ENCODE peak calls at places on chromosomes 11 and 22, in nine cellular contexts. One of them, this sample, is unnamed.
A peak's percentile ranks its signal among the peaks of the same experiment; 100 is the strongest.

GRCh38 chr11:102046841-102047240 is 396 bp upstream of the CFAP300 start:
- DNase-seq in HCT116: no peak
- DNase-seq in GM23338: no peak
- DNase-seq in GM23248: peak; percentile 75
- DNase-seq in SK-N-SH: no peak
- DNase-seq in neural progenitor cell: no peak
- DNase-seq in MM.1S: no peak
- DNase-seq in OCI-LY7: no peak
- DNase-seq in PC-3: no peak
- DNase-seq in this sample: no peak

GRCh38 chr22:19825016-19825339 is 29.7 kb downstream of the GNB1L start:
- DNase-seq in MM.1S: no peak
- DNase-seq in GM23338: no peak
- DNase-seq in PC-3: no peak
- DNase-seq in SK-N-SH: no peak
- DNase-seq in HCT116: no peak
- DNase-seq in OCI-LY7: no peak
- DNase-seq in GM23248: no peak
- DNase-seq in neural progenitor cell: no peak
- DNase-seq in this sample: peak; percentile 2

GRCh38 chr22:28116261-28116673 is 197.2 kb upstream of the PITPNB start:
- DNase-seq in MM.1S: no peak
- DNase-seq in HCT116: no peak
- DNase-seq in GM23248: peak; percentile 97
- DNase-seq in PC-3: peak; percentile 61
- DNase-seq in GM23338: peak; percentile 27
- DNase-seq in OCI-LY7: no peak
- DNase-seq in SK-N-SH: no peak
- DNase-seq in neural progenitor cell: no peak
- DNase-seq in this sample: peak; percentile 34

GRCh38 chr11:133078591-133079179 is 453.6 kb downstream of the OPCML start:
- DNase-seq in HCT116: no peak
- DNase-seq in SK-N-SH: peak; percentile 70
- DNase-seq in PC-3: peak; percentile 64
- DNase-seq in GM23248: peak; percentile 71
- DNase-seq in OCI-LY7: peak; percentile 43
- DNase-seq in GM23338: peak; percentile 86
- DNase-seq in MM.1S: peak; percentile 61
- DNase-seq in neural progenitor cell: peak; percentile 78
- DNase-seq in this sample: peak; percentile 76

GRCh38 chr22:31603574-31603973 is 58.4 kb downstream of the PISD start:
- DNase-seq in PC-3: no peak
- DNase-seq in MM.1S: no peak
- DNase-seq in neural progenitor cell: no peak
- DNase-seq in GM23338: no peak
- DNase-seq in OCI-LY7: no peak
- DNase-seq in SK-N-SH: no peak
- DNase-seq in HCT116: no peak
- DNase-seq in GM23248: no peak
- DNase-seq in this sample: peak; percentile 2

GRCh38 chr11:26805001-26805400 is 83.1 kb upstream of the SLC5A12 start:
- DNase-seq in HCT116: no peak
- DNase-seq in OCI-LY7: no peak
- DNase-seq in GM23248: no peak
- DNase-seq in MM.1S: no peak
- DNase-seq in PC-3: no peak
- DNase-seq in SK-N-SH: no peak
- DNase-seq in GM23338: peak; percentile 26
- DNase-seq in neural progenitor cell: no peak
- DNase-seq in this sample: no peak

GRCh38 chr11:1747753-1748466 is 2.5 kb downstream of the IFITM10 start:
- DNase-seq in PC-3: no peak
- DNase-seq in GM23338: no peak
- DNase-seq in HCT116: no peak
- DNase-seq in SK-N-SH: peak; percentile 59
- DNase-seq in GM23248: peak; percentile 59
- DNase-seq in neural progenitor cell: no peak
- DNase-seq in MM.1S: no peak
- DNase-seq in OCI-LY7: no peak
- DNase-seq in this sample: no peak

GRCh38 chr22:29610780-29611179 is 7.3 kb downstream of the NF2 start:
- DNase-seq in PC-3: no peak
- DNase-seq in OCI-LY7: no peak
- DNase-seq in neural progenitor cell: no peak
- DNase-seq in SK-N-SH: no peak
- DNase-seq in HCT116: no peak
- DNase-seq in GM23248: no peak
- DNase-seq in MM.1S: no peak
- DNase-seq in GM23338: no peak
- DNase-seq in this sample: no peak

GRCh38 chr11:102733232-102733875 is 8.6 kb upstream of the MMP8 start:
- DNase-seq in SK-N-SH: peak; percentile 49
- DNase-seq in GM23338: peak; percentile 85
- DNase-seq in OCI-LY7: peak; percentile 56
- DNase-seq in PC-3: peak; percentile 91
- DNase-seq in GM23248: peak; percentile 65
- DNase-seq in MM.1S: peak; percentile 61
- DNase-seq in HCT116: peak; percentile 57
- DNase-seq in neural progenitor cell: peak; percentile 83
- DNase-seq in this sample: peak; percentile 83

GRCh38 chr11:128598755-128599154 is 11.4 kb upstream of the ETS1 start:
- DNase-seq in HCT116: no peak
- DNase-seq in PC-3: no peak
- DNase-seq in SK-N-SH: no peak
- DNase-seq in GM23248: no peak
- DNase-seq in neural progenitor cell: no peak
- DNase-seq in GM23338: no peak
- DNase-seq in MM.1S: no peak
- DNase-seq in OCI-LY7: no peak
- DNase-seq in this sample: no peak

GRCh38 chr11:129694966-129695365 is 120.7 kb upstream of the TMEM45B start:
- DNase-seq in GM23338: no peak
- DNase-seq in GM23248: peak; percentile 28
- DNase-seq in HCT116: no peak
- DNase-seq in SK-N-SH: no peak
- DNase-seq in PC-3: peak; percentile 20
- DNase-seq in OCI-LY7: no peak
- DNase-seq in neural progenitor cell: no peak
- DNase-seq in MM.1S: no peak
- DNase-seq in this sample: no peak

GRCh38 chr22:27107005-27107404 is 449.6 kb downstream of the MIAT start:
- DNase-seq in neural progenitor cell: no peak
- DNase-seq in OCI-LY7: no peak
- DNase-seq in GM23248: no peak
- DNase-seq in MM.1S: no peak
- DNase-seq in SK-N-SH: no peak
- DNase-seq in GM23338: no peak
- DNase-seq in HCT116: no peak
- DNase-seq in PC-3: no peak
- DNase-seq in this sample: no peak

GRCh38 chr11:60168306-60168705 is 14.6 kb downstream of the MS4A6A start:
- DNase-seq in OCI-LY7: no peak
- DNase-seq in GM23248: no peak
- DNase-seq in GM23338: no peak
- DNase-seq in MM.1S: no peak
- DNase-seq in SK-N-SH: no peak
- DNase-seq in PC-3: peak; percentile 69
- DNase-seq in HCT116: no peak
- DNase-seq in neural progenitor cell: no peak
- DNase-seq in this sample: no peak

GRCh38 chr11:88206746-88207145 is 31.5 kb upstream of the RAB38 start:
- DNase-seq in GM23248: peak; percentile 52
- DNase-seq in SK-N-SH: no peak
- DNase-seq in HCT116: no peak
- DNase-seq in OCI-LY7: no peak
- DNase-seq in GM23338: no peak
- DNase-seq in MM.1S: no peak
- DNase-seq in neural progenitor cell: no peak
- DNase-seq in PC-3: peak; percentile 25
- DNase-seq in this sample: no peak

DNA sequence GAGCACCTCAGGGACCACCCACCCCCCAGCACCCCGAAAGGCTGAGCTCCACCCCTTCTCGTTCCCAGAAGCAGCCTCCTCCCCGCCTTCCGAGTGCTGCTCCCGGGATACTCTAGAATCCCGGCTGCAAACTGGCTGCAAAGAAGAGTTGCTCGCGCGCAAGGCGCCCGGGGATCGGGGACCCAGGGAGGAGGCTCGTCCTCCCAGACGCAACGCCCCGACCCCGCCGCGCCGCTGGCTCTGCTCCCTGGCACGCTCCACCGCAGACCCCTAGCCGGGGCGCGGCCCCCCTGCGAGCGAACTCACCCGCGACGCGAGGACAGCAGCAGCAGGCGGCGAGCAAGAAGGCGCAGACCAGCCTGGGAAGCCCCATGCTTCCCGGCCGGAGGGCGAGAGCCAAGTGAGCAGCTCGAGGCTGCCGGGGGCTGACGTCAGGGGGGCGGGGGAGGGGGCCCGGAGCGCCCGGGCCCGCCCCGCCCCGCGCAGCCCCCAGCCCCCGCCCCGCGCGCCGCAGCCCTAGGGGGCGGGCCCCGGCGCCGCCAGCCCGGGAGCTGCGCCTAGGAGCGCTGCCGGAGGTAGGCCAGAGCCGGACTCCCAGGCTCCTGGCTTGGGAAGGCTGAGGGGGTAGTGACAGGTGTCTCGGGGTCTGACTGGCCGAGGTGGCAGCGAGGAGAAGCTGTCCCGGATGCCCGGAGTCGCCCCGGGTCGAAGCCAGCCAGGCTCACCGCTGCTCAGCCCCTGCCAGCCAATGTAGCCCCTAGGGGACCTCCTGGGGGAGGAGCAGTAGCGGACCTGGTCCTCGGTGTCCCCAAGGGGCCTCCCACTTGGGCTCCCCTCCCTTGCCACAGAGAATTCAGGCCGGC is at the start of gene MCAM:
- DNase-seq in PC-3: peak; percentile 53
- DNase-seq in GM23248: peak; percentile 56
- DNase-seq in SK-N-SH: peak; percentile 87
- DNase-seq in OCI-LY7: no peak
- DNase-seq in HCT116: no peak
- DNase-seq in MM.1S: no peak
- DNase-seq in neural progenitor cell: peak; percentile 81
- DNase-seq in GM23338: peak; percentile 66
- DNase-seq in this sample: peak; percentile 65
- H2AFZ ChIP-seq in PC-3: peak within 1 kb of the TSS; percentile 71
- H2AFZ ChIP-seq in GM23248: peak within 1 kb of the TSS; percentile 59
- H2AFZ ChIP-seq in SK-N-SH: peak within 1 kb of the TSS; percentile 72
- H2AFZ ChIP-seq in OCI-LY7: no peak within 1 kb of the TSS
- H2AFZ ChIP-seq in HCT116: peak within 1 kb of the TSS; percentile 82
- H2AFZ ChIP-seq in MM.1S: peak within 1 kb of the TSS; percentile 93
- H2AFZ ChIP-seq in neural progenitor cell: peak within 1 kb of the TSS; percentile 94
- H2AFZ ChIP-seq in GM23338: peak within 1 kb of the TSS; percentile 72
- H2AFZ ChIP-seq in this sample: peak within 1 kb of the TSS; percentile 52

GRCh38 chr11:43639224-43639623 is 41.3 kb upstream of the HSD17B12 start:
- DNase-seq in HCT116: no peak
- DNase-seq in PC-3: no peak
- DNase-seq in GM23248: no peak
- DNase-seq in neural progenitor cell: no peak
- DNase-seq in GM23338: no peak
- DNase-seq in OCI-LY7: no peak
- DNase-seq in SK-N-SH: no peak
- DNase-seq in MM.1S: no peak
- DNase-seq in this sample: no peak
- H3K27ac ChIP-seq in HCT116: no peak overlapping the region
- H3K27ac ChIP-seq in PC-3: no peak overlapping the region
- H3K27ac ChIP-seq in GM23248: no peak overlapping the region
- H3K27ac ChIP-seq in neural progenitor cell: no peak overlapping the region
- H3K27ac ChIP-seq in GM23338: no peak overlapping the region
- H3K27ac ChIP-seq in OCI-LY7: no peak overlapping the region
- H3K27ac ChIP-seq in SK-N-SH: no peak overlapping the region
- H3K27ac ChIP-seq in MM.1S: no peak overlapping the region
- H3K27ac ChIP-seq in this sample: no peak overlapping the region

GRCh38 chr11:30585067-30585891 is 874 bp downstream of the MPPED2 start:
- DNase-seq in GM23248: peak; percentile 13
- DNase-seq in GM23338: peak; percentile 72
- DNase-seq in MM.1S: peak; percentile 42
- DNase-seq in PC-3: no peak
- DNase-seq in neural progenitor cell: peak; percentile 63
- DNase-seq in SK-N-SH: peak; percentile 79
- DNase-seq in OCI-LY7: no peak
- DNase-seq in HCT116: no peak
- DNase-seq in this sample: peak; percentile 49
- TF ChIP-seq EZH2phosphoT487 in GM23248: peak; percentile 39
- TF ChIP-seq EZH2phosphoT487 in GM23338: no peak
- TF ChIP-seq EZH2phosphoT487 in MM.1S: no peak
- TF ChIP-seq EZH2phosphoT487 in PC-3: no peak
- TF ChIP-seq EZH2phosphoT487 in neural progenitor cell: peak; percentile 11
- TF ChIP-seq EZH2phosphoT487 in SK-N-SH: peak; percentile 52
- TF ChIP-seq EZH2phosphoT487 in OCI-LY7: no peak
- TF ChIP-seq EZH2phosphoT487 in HCT116: no peak
- TF ChIP-seq EZH2phosphoT487 in this sample: no peak

GRCh38 chr11:111942826-111943225 is 5.7 kb downstream of the DIXDC1 start:
- DNase-seq in GM23248: peak; percentile 97
- DNase-seq in neural progenitor cell: no peak
- DNase-seq in HCT116: no peak
- DNase-seq in GM23338: no peak
- DNase-seq in PC-3: no peak
- DNase-seq in SK-N-SH: no peak
- DNase-seq in MM.1S: no peak
- DNase-seq in OCI-LY7: no peak
- DNase-seq in this sample: no peak

GRCh38 chr11:111939836-111940604 is 2.9 kb downstream of the DIXDC1 start:
- DNase-seq in HCT116: no peak
- DNase-seq in OCI-LY7: no peak
- DNase-seq in SK-N-SH: peak; percentile 66
- DNase-seq in GM23248: peak; percentile 96
- DNase-seq in MM.1S: no peak
- DNase-seq in PC-3: peak; percentile 59
- DNase-seq in GM23338: no peak
- DNase-seq in neural progenitor cell: no peak
- DNase-seq in this sample: no peak

GRCh38 chr11:111944139-111944538 is 7.0 kb downstream of the DIXDC1 start:
- DNase-seq in MM.1S: peak; percentile 40
- DNase-seq in GM23248: peak; percentile 94
- DNase-seq in HCT116: no peak
- DNase-seq in SK-N-SH: no peak
- DNase-seq in OCI-LY7: no peak
- DNase-seq in neural progenitor cell: no peak
- DNase-seq in GM23338: peak; percentile 52
- DNase-seq in PC-3: peak; percentile 37
- DNase-seq in this sample: peak; percentile 71

GRCh38 chr11:111944651-111945051 is 7.5 kb downstream of the DIXDC1 start:
- DNase-seq in MM.1S: no peak
- DNase-seq in GM23248: peak; percentile 98
- DNase-seq in OCI-LY7: no peak
- DNase-seq in SK-N-SH: no peak
- DNase-seq in PC-3: peak; percentile 47
- DNase-seq in GM23338: no peak
- DNase-seq in neural progenitor cell: no peak
- DNase-seq in HCT116: no peak
- DNase-seq in this sample: no peak

DNA sequence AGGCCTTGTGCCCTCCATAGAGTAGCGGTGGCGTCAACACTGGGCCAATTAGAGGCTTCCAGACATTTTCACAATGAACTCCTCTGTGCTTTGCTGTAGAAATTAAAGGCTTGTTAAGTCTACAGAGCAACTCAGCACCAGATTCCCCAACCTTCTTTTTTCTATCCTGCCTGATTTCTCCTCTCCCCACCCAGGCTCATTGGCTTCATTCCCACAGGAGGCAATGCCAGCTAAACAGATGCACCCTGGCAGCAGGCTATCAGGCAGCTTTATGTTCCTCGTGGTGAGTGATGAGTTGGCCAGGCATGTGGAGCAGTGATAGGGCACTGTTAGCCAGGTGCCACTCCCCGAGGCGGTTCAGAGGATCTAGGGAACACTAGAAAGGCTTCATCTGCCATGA is 4.8 kb downstream of the DIXDC1 start:
- DNase-seq in SK-N-SH: peak; percentile 44
- DNase-seq in MM.1S: no peak
- DNase-seq in GM23248: peak; percentile 34
- DNase-seq in GM23338: no peak
- DNase-seq in HCT116: no peak
- DNase-seq in OCI-LY7: no peak
- DNase-seq in PC-3: peak; percentile 35
- DNase-seq in neural progenitor cell: no peak
- DNase-seq in this sample: no peak
- H2AFZ ChIP-seq in SK-N-SH: no peak overlapping the region
- H2AFZ ChIP-seq in MM.1S: no peak overlapping the region
- H2AFZ ChIP-seq in GM23248: no peak overlapping the region
- H2AFZ ChIP-seq in GM23338: no peak overlapping the region
- H2AFZ ChIP-seq in HCT116: no peak overlapping the region
- H2AFZ ChIP-seq in OCI-LY7: no peak overlapping the region
- H2AFZ ChIP-seq in PC-3: no peak overlapping the region
- H2AFZ ChIP-seq in neural progenitor cell: no peak overlapping the region
- H2AFZ ChIP-seq in this sample: no peak overlapping the region

This sample was measured in hepatocyte.